ENCODE peak calls at places on chromosome 21, in seven cellular contexts. One of them, this sample, is unnamed.

GRCh38 chr21:42164064-42164789 is 54.7 kb upstream of the ABCG1 start:
- DNase-seq in uterus: peak; percentile 26
- DNase-seq in heart left ventricle: peak; percentile 68
- DNase-seq in transverse colon: peak; percentile 83
- DNase-seq in testis: peak; percentile 48
- DNase-seq in prostate gland: no peak
- DNase-seq in IMR-90: no peak
- DNase-seq in this sample: peak; percentile 91

GRCh38 chr21:16072692-16073091 is 342.9 kb downstream of the USP25 start:
- DNase-seq in uterus: peak; percentile 48
- DNase-seq in prostate gland: no peak
- DNase-seq in IMR-90: peak; percentile 93
- DNase-seq in heart left ventricle: no peak
- DNase-seq in testis: no peak
- DNase-seq in transverse colon: no peak
- DNase-seq in this sample: no peak

GRCh38 chr21:25891596-25891995 is 156.8 kb downstream of the GABPA start:
- DNase-seq in testis: no peak
- DNase-seq in heart left ventricle: no peak
- DNase-seq in IMR-90: no peak
- DNase-seq in prostate gland: no peak
- DNase-seq in uterus: no peak
- DNase-seq in transverse colon: no peak
- DNase-seq in this sample: no peak

GRCh38 chr21:37220433-37220980 is 46.6 kb downstream of the VPS26C start:
- DNase-seq in IMR-90: peak; percentile 50
- DNase-seq in transverse colon: peak; percentile 23
- DNase-seq in heart left ventricle: no peak
- DNase-seq in prostate gland: no peak
- DNase-seq in uterus: no peak
- DNase-seq in testis: peak; percentile 46
- DNase-seq in this sample: peak; percentile 82

GRCh38 chr21:22758478-22758877 is 1760.3 kb downstream of the NCAM2 start:
- DNase-seq in transverse colon: no peak
- DNase-seq in prostate gland: no peak
- DNase-seq in uterus: no peak
- DNase-seq in testis: no peak
- DNase-seq in IMR-90: no peak
- DNase-seq in heart left ventricle: no peak
- DNase-seq in this sample: no peak

GRCh38 chr21:17640821-17641220 is 28.1 kb upstream of the BTG3 start:
- DNase-seq in prostate gland: no peak
- DNase-seq in heart left ventricle: no peak
- DNase-seq in IMR-90: no peak
- DNase-seq in transverse colon: no peak
- DNase-seq in testis: no peak
- DNase-seq in uterus: no peak
- DNase-seq in this sample: no peak

GRCh38 chr21:37459575-37459974 is 93.0 kb downstream of the DYRK1A start:
- DNase-seq in heart left ventricle: no peak
- DNase-seq in prostate gland: no peak
- DNase-seq in uterus: no peak
- DNase-seq in IMR-90: peak; percentile 69
- DNase-seq in transverse colon: no peak
- DNase-seq in testis: no peak
- DNase-seq in this sample: no peak

GRCh38 chr21:41663805-41664788 is 102.8 kb downstream of the RIPK4 start:
- DNase-seq in uterus: no peak
- DNase-seq in prostate gland: no peak
- DNase-seq in transverse colon: peak; percentile 81
- DNase-seq in testis: no peak
- DNase-seq in IMR-90: peak; percentile 32
- DNase-seq in heart left ventricle: no peak
- DNase-seq in this sample: peak; percentile 76

GRCh38 chr21:16551101-16551695 is 821.4 kb downstream of the USP25 start:
- DNase-seq in heart left ventricle: no peak
- DNase-seq in uterus: no peak
- DNase-seq in IMR-90: no peak
- DNase-seq in transverse colon: no peak
- DNase-seq in prostate gland: no peak
- DNase-seq in testis: no peak
- DNase-seq in this sample: no peak

GRCh38 chr21:35178812-35179211 is 129.7 kb upstream of the RUNX1 start:
- DNase-seq in IMR-90: peak; percentile 79
- DNase-seq in prostate gland: no peak
- DNase-seq in uterus: no peak
- DNase-seq in transverse colon: no peak
- DNase-seq in heart left ventricle: no peak
- DNase-seq in testis: no peak
- DNase-seq in this sample: no peak

GRCh38 chr21:30733026-30733425 is 14.0 kb downstream of the KRTAP21-2 start:
- DNase-seq in prostate gland: no peak
- DNase-seq in uterus: no peak
- DNase-seq in IMR-90: no peak
- DNase-seq in testis: no peak
- DNase-seq in transverse colon: no peak
- DNase-seq in heart left ventricle: no peak
- DNase-seq in this sample: no peak

GRCh38 chr21:37443683-37444082 is 77.1 kb downstream of the DYRK1A start:
- DNase-seq in IMR-90: no peak
- DNase-seq in heart left ventricle: no peak
- DNase-seq in transverse colon: no peak
- DNase-seq in testis: no peak
- DNase-seq in uterus: no peak
- DNase-seq in prostate gland: no peak
- DNase-seq in this sample: no peak

GRCh38 chr21:16502273-16502672 is 772.5 kb downstream of the USP25 start:
- DNase-seq in uterus: no peak
- DNase-seq in transverse colon: no peak
- DNase-seq in prostate gland: no peak
- DNase-seq in testis: no peak
- DNase-seq in heart left ventricle: no peak
- DNase-seq in IMR-90: no peak
- DNase-seq in this sample: no peak

GRCh38 chr21:25569084-25569483 is 38.2 kb downstream of the MRPL39 start:
- DNase-seq in IMR-90: peak; percentile 56
- DNase-seq in uterus: no peak
- DNase-seq in testis: no peak
- DNase-seq in heart left ventricle: no peak
- DNase-seq in prostate gland: no peak
- DNase-seq in transverse colon: no peak
- DNase-seq in this sample: no peak

GRCh38 chr21:41932576-41933258 is 21.1 kb downstream of the C2CD2 start:
- DNase-seq in uterus: peak; percentile 40
- DNase-seq in testis: no peak
- DNase-seq in heart left ventricle: no peak
- DNase-seq in transverse colon: no peak
- DNase-seq in prostate gland: peak; percentile 56
- DNase-seq in IMR-90: peak; percentile 56
- DNase-seq in this sample: no peak

GRCh38 chr21:37631319-37632117 is 264.9 kb downstream of the DYRK1A start:
- DNase-seq in transverse colon: no peak
- DNase-seq in IMR-90: no peak
- DNase-seq in prostate gland: peak; percentile 35
- DNase-seq in uterus: no peak
- DNase-seq in heart left ventricle: peak; percentile 25
- DNase-seq in testis: no peak
- DNase-seq in this sample: no peak

GRCh38 chr21:42461881-42462877 is 33.8 kb downstream of the RSPH1 start:
- DNase-seq in IMR-90: no peak
- DNase-seq in uterus: no peak
- DNase-seq in heart left ventricle: no peak
- DNase-seq in transverse colon: peak; percentile 67
- DNase-seq in prostate gland: no peak
- DNase-seq in testis: no peak
- DNase-seq in this sample: peak; percentile 76

GRCh38 chr21:36709868-36710728 is 11.2 kb downstream of the SIM2 start:
- DNase-seq in IMR-90: no peak
- DNase-seq in heart left ventricle: no peak
- DNase-seq in prostate gland: no peak
- DNase-seq in transverse colon: peak; percentile 4
- DNase-seq in uterus: no peak
- DNase-seq in testis: no peak
- DNase-seq in this sample: peak; percentile 53

GRCh38 chr21:16071761-16072160 is 342.0 kb downstream of the USP25 start:
- DNase-seq in transverse colon: no peak
- DNase-seq in prostate gland: no peak
- DNase-seq in testis: no peak
- DNase-seq in heart left ventricle: no peak
- DNase-seq in IMR-90: no peak
- DNase-seq in uterus: no peak
- DNase-seq in this sample: no peak

GRCh38 chr21:42518626-42519025 is 5.0 kb downstream of the SLC37A1 start:
- DNase-seq in transverse colon: no peak
- DNase-seq in heart left ventricle: no peak
- DNase-seq in uterus: no peak
- DNase-seq in testis: no peak
- DNase-seq in prostate gland: no peak
- DNase-seq in IMR-90: no peak
- DNase-seq in this sample: no peak

GRCh38 chr21:36627242-36627641 is 71.7 kb upstream of the SIM2 start:
- DNase-seq in testis: no peak
- DNase-seq in prostate gland: no peak
- DNase-seq in heart left ventricle: no peak
- DNase-seq in IMR-90: peak; percentile 41
- DNase-seq in uterus: no peak
- DNase-seq in transverse colon: no peak
- DNase-seq in this sample: no peak

GRCh38 chr21:35368326-35368725 is 319.2 kb upstream of the RUNX1 start:
- DNase-seq in transverse colon: no peak
- DNase-seq in prostate gland: no peak
- DNase-seq in uterus: no peak
- DNase-seq in heart left ventricle: no peak
- DNase-seq in IMR-90: no peak
- DNase-seq in testis: no peak
- DNase-seq in this sample: no peak

GRCh38 chr21:41460578-41461527 is 34.8 kb downstream of the MX1 start:
- DNase-seq in transverse colon: peak; percentile 79
- DNase-seq in prostate gland: peak; percentile 80
- DNase-seq in uterus: peak; percentile 65
- DNase-seq in testis: peak; percentile 87
- DNase-seq in heart left ventricle: peak; percentile 56
- DNase-seq in IMR-90: peak; percentile 72
- DNase-seq in this sample: peak; percentile 76

GRCh38 chr21:15037095-15037730 is 27.6 kb downstream of the NRIP1 start:
- DNase-seq in IMR-90: no peak
- DNase-seq in uterus: no peak
- DNase-seq in testis: no peak
- DNase-seq in prostate gland: no peak
- DNase-seq in heart left ventricle: no peak
- DNase-seq in transverse colon: no peak
- DNase-seq in this sample: no peak
- TF ChIP-seq CTCF in IMR-90: no peak
- TF ChIP-seq CTCF in uterus: no peak
- TF ChIP-seq CTCF in testis: no peak
- TF ChIP-seq CTCF in prostate gland: no peak
- TF ChIP-seq CTCF in heart left ventricle: no peak
- TF ChIP-seq CTCF in transverse colon: peak; percentile 34
- TF ChIP-seq CTCF in this sample: no peak

GRCh38 chr21:32411366-32412161 is 942 bp upstream of the EVA1C start:
- DNase-seq in prostate gland: peak; percentile 93
- DNase-seq in uterus: peak; percentile 93
- DNase-seq in IMR-90: peak; percentile 38
- DNase-seq in transverse colon: peak; percentile 95
- DNase-seq in heart left ventricle: peak; percentile 91
- DNase-seq in testis: peak; percentile 93
- DNase-seq in this sample: peak; percentile 91
- TF ChIP-seq POLR2A in prostate gland: peak; percentile 86
- TF ChIP-seq POLR2A in uterus: peak; percentile 91
- TF ChIP-seq POLR2A in IMR-90: peak; percentile 16
- TF ChIP-seq POLR2A in transverse colon: peak; percentile 90
- TF ChIP-seq POLR2A in heart left ventricle: peak; percentile 79
- TF ChIP-seq POLR2A in testis: no peak
- TF ChIP-seq POLR2A in this sample: no peak

DNA sequence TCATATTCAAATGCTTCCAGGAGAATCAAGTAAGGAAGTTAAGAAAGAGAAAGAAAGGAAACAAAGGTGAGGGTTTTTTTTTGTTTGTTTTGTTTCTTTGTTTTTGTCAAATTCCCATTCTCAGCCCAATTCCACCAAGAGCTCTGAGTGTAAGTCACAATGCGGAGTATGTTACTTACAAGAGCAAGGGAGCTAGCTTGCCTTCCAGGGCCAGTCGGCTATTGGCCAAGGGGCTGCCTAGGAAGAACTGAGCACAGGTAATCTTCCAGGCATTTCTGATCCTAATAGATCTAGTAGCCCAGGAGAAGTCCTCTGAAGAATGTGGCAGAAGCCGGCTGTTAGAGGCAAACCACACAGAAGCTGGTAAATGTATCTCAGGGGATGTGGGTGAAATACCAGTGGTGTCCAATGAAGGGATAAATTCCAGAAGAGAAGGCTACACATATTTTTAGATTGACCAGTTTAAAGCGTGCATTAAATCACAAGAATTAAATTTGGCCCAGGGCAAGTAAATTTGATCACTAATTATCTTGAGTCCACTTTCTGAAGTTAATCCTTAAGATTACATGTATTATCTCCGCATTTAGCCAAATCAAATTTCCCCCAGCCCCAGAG is 239.6 kb upstream of the ADAMTS5 start:
- DNase-seq in IMR-90: peak; percentile 18
- DNase-seq in testis: no peak
- DNase-seq in transverse colon: no peak
- DNase-seq in prostate gland: no peak
- DNase-seq in heart left ventricle: no peak
- DNase-seq in uterus: no peak
- DNase-seq in this sample: no peak
- H3K4me3 ChIP-seq in IMR-90: no peak overlapping the region
- H3K4me3 ChIP-seq in testis: no peak overlapping the region
- H3K4me3 ChIP-seq in transverse colon: no peak overlapping the region
- H3K4me3 ChIP-seq in prostate gland: no peak overlapping the region
- H3K4me3 ChIP-seq in heart left ventricle: no peak overlapping the region
- H3K4me3 ChIP-seq in uterus: no peak overlapping the region
- H3K4me3 ChIP-seq in this sample: no peak overlapping the region

DNA sequence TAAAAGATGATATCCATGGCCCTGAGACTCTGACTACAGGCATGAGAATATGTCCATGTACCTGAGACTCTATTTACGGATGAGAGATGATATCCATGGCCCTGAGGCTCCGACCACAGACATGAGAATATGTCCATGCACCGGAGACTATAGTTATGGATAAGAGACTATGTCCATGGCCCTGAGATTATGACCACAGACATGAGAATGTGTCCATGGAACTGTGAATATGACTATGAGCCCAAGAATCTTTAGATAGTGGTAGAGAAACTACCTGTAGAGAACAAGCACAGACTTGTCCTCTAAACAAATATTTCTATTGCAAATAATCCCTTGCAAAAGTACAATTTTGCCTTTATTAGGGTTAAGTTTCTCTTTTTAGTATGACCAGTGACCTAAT is 263.2 kb downstream of the PCP4 start:
- DNase-seq in testis: no peak
- DNase-seq in prostate gland: no peak
- DNase-seq in IMR-90: no peak
- DNase-seq in heart left ventricle: no peak
- DNase-seq in uterus: no peak
- DNase-seq in transverse colon: no peak
- DNase-seq in this sample: no peak
- TF ChIP-seq CTCF in testis: no peak
- TF ChIP-seq CTCF in prostate gland: no peak
- TF ChIP-seq CTCF in IMR-90: no peak
- TF ChIP-seq CTCF in heart left ventricle: no peak
- TF ChIP-seq CTCF in uterus: no peak
- TF ChIP-seq CTCF in transverse colon: no peak
- TF ChIP-seq CTCF in this sample: no peak

This sample was measured in lower leg skin.